ENCODE peak calls at places on chromosome 10, in seven cellular contexts. M is foreskin keratinocyte, U is Peyer's patch, Z is cardiac muscle cell, Q is fibroblast of pulmonary artery, O is neural crest cell, E is lower lobe of right lung. N is an unnamed sample.

GRCh38 chr10:88270871-88271713 is 312.0 kb downstream of the RNLS start:
- DNase-seq in M (no peak), U (peak), Z (no peak), Q (peak), O (no peak), E (no peak), N (peak)

GRCh38 chr10:2817923-2818322 is 249.4 kb upstream of the PFKP start:
- DNase-seq in M (no peak), U (no peak), Z (no peak), Q (no peak), O (no peak), E (no peak), N (no peak)

GRCh38 chr10:132281915-132282666 is 25.7 kb downstream of the STK32C start:
- DNase-seq in M (no peak), U (no peak), Z (no peak), Q (no peak), O (no peak), E (peak), N (no peak)

GRCh38 chr10:114347191-114347739 is 57.0 kb downstream of the AFAP1L2 start:
- DNase-seq in M (no peak), U (no peak), Z (no peak), Q (no peak), O (no peak), E (no peak), N (no peak)

GRCh38 chr10:119670717-119671116 is 19.5 kb downstream of the BAG3 start:
- DNase-seq in M (peak), U (no peak), Z (no peak), Q (peak), O (no peak), E (no peak), N (no peak)

GRCh38 chr10:44395396-44395795 is 10.5 kb upstream of the CXCL12 start:
- DNase-seq in M (no peak), U (no peak), Z (no peak), Q (no peak), O (no peak), E (no peak), N (no peak)

GRCh38 chr10:62744136-62744535 is 60.4 kb upstream of the ADO start:
- DNase-seq in M (no peak), U (no peak), Z (no peak), Q (no peak), O (no peak), E (no peak), N (no peak)

GRCh38 chr10:96359616-96360015 is 814 bp upstream of the OPALIN start:
- DNase-seq in M (no peak), U (no peak), Z (no peak), Q (no peak), O (no peak), E (no peak), N (no peak)

GRCh38 chr10:11663763-11664555 is 52.5 kb upstream of the USP6NL start:
- DNase-seq in M (no peak), U (peak), Z (no peak), Q (no peak), O (no peak), E (no peak), N (no peak)

GRCh38 chr10:86687750-86688149 is 19.4 kb downstream of the LDB3 start:
- DNase-seq in M (no peak), U (no peak), Z (no peak), Q (peak), O (no peak), E (no peak), N (no peak)

GRCh38 chr10:76324283-76324682 is 892.9 kb downstream of the LRMDA start:
- DNase-seq in M (no peak), U (peak), Z (no peak), Q (no peak), O (no peak), E (peak), N (no peak)

GRCh38 chr10:128414568-128414967 is 288.3 kb upstream of the MKI67 start:
- DNase-seq in M (no peak), U (no peak), Z (no peak), Q (no peak), O (no peak), E (no peak), N (no peak)

DNA sequence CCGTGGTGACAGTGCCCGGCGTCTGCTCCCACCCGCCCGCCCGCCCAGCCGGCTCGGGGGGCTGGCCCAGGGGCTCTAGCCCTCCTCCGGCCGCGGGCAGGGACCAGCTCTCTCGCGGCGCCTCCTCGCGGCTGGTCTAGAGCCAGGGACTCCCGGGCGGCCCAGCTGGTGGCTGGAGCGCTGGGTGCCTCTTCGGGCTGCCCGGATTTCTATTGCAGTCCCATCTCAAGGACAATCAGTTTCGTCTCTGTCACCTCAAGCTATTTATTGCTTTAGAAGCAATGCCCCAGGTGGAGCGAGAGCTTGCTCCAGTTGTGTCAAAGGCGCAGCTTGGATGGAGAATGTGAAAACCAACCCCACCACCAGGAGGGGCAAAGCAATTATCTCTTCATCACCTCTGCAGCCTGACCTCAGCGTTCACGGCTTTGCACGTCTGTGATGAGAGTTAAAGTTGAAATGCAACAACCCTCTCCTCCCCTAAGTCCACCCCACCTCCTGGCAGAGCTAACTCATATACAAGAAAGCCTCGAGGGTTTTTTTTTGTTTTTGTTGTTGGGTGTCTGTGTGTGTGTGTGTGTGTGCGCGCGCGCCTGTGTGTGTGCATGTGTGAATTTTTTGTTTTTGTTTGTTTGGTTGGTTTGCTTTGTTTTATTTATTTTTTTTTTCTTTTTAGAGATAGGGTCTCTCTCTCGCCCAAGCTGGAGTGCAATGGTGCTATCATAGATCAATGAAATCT is at the start of gene ITGA8:
- DNase-seq in M (no peak), U (no peak), Z (peak), Q (no peak), O (peak), E (no peak), N (peak)
- TF ChIP-seq CTCF in M (peak), U (no peak), Z (peak), Q (peak), O (peak), E (peak), N (peak)

DNA sequence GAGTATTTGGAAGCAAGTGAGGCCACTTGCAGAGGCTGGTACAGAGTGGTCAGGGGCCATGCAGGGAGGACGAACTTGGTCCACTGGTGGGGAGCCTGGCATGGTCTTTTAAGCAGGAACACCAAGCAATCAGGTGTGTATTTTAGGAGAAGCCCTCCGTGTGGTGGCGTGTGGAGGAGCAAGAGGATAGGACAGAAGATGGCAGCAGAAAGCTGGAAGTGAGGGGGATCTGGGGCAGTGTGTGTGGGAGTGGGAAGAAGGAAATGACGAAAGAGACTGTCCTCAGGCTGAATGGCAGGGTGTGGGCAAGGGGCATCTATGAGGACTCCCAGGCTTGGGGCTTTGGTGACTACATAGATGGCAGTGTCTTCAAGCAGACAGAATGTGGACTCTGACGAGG is 51.2 kb downstream of the TEX36 start:
- DNase-seq in M (no peak), U (no peak), Z (no peak), Q (no peak), O (no peak), E (no peak), N (no peak)
- TF ChIP-seq CTCF in M (no peak), U (no peak), Z (no peak), Q (no peak), O (no peak), E (no peak), N (no peak)

GRCh38 chr10:5582736-5583135 is 58.0 kb downstream of the CALML3 start:
- DNase-seq in M (no peak), U (no peak), Z (no peak), Q (no peak), O (no peak), E (peak), N (no peak)
- TF ChIP-seq CTCF in M (peak), U (no peak), Z (peak), Q (peak), O (no peak), E (no peak), N (no peak)

GRCh38 chr10:95286707-95287106 is 4.1 kb downstream of the PDLIM1 start:
- DNase-seq in M (no peak), U (no peak), Z (no peak), Q (no peak), O (no peak), E (no peak), N (no peak)

GRCh38 chr10:95285556-95285955 is 5.2 kb downstream of the PDLIM1 start:
- DNase-seq in M (no peak), U (no peak), Z (no peak), Q (no peak), O (no peak), E (no peak), N (no peak)

GRCh38 chr10:95287281-95287680 is 3.5 kb downstream of the PDLIM1 start:
- DNase-seq in M (no peak), U (no peak), Z (no peak), Q (peak), O (no peak), E (no peak), N (no peak)

GRCh38 chr10:95282115-95282514 is 8.7 kb downstream of the PDLIM1 start:
- DNase-seq in M (no peak), U (no peak), Z (no peak), Q (no peak), O (no peak), E (no peak), N (no peak)

GRCh38 chr10:95284807-95285206 is 6.0 kb downstream of the PDLIM1 start:
- DNase-seq in M (no peak), U (no peak), Z (no peak), Q (no peak), O (no peak), E (no peak), N (no peak)
- TF ChIP-seq CTCF in M (no peak), U (no peak), Z (no peak), Q (no peak), O (no peak), E (no peak), N (no peak)

GRCh38 chr10:99937630-99938029 is 72.1 kb downstream of the DNMBP start:
- DNase-seq in M (no peak), U (peak), Z (no peak), Q (no peak), O (no peak), E (no peak), N (no peak)
- TF ChIP-seq CTCF in M (no peak), U (no peak), Z (no peak), Q (no peak), O (no peak), E (no peak), N (no peak)

GRCh38 chr10:127243490-127244272 is 47.3 kb upstream of the INSYN2A start:
- DNase-seq in M (no peak), U (no peak), Z (peak), Q (peak), O (peak), E (no peak), N (peak)
- TF ChIP-seq CTCF in M (peak), U (no peak), Z (peak), Q (peak), O (peak), E (peak), N (peak)

N was measured in nephron progenitor cell.